ENCODE peak calls at places on chromosome 21, in six cellular contexts. F is Jurkat, Clone E6-1; L is T-helper 1 cell; X is mesenchymal stem cell; N is activated gamma-delta T cell; H is SHP77. O is an unnamed sample.

GRCh38 chr21:42252267-42252666 is 33.3 kb downstream of the ABCG1 start:
- DNase-seq in H (no peak), L (no peak), X (no peak), F (no peak), N (no peak), O (no peak)

GRCh38 chr21:38175321-38175720 is 81.5 kb upstream of the KCNJ15 start:
- DNase-seq in L (no peak), N (no peak), H (no peak), F (no peak), X (no peak), O (no peak)

GRCh38 chr21:32482565-32483292 is 70.2 kb downstream of the EVA1C start:
- DNase-seq in F (no peak), X (no peak), N (no peak), H (no peak), L (no peak), O (no peak)

GRCh38 chr21:25385912-25386474 is 221.3 kb downstream of the MRPL39 start:
- DNase-seq in H (peak; percentile 61), L (no peak), F (peak; percentile 45), N (no peak), X (peak; percentile 45), O (no peak)

GRCh38 chr21:35674895-35675470 is 385.3 kb downstream of the SETD4 start:
- DNase-seq in F (peak; percentile 61), L (no peak), X (no peak), N (no peak), H (no peak), O (no peak)

GRCh38 chr21:15809818-15810217 is 80.0 kb downstream of the USP25 start:
- DNase-seq in L (no peak), N (no peak), F (no peak), X (peak; percentile 49), H (no peak), O (no peak)

GRCh38 chr21:32426066-32426465 is 13.6 kb downstream of the EVA1C start:
- DNase-seq in L (no peak), H (no peak), X (no peak), F (no peak), N (no peak), O (no peak)

GRCh38 chr21:35578831-35579470 is 481.4 kb downstream of the SETD4 start:
- DNase-seq in F (no peak), X (peak; percentile 50), L (no peak), N (no peak), H (no peak), O (no peak)

GRCh38 chr21:16588433-16588860 is 858.7 kb downstream of the USP25 start:
- DNase-seq in H (no peak), N (no peak), X (peak; percentile 73), F (no peak), L (no peak), O (no peak)

GRCh38 chr21:38660333-38661295 is 145.1 kb upstream of the ETS2 start:
- DNase-seq in F (no peak), X (no peak), L (no peak), H (no peak), N (no peak), O (no peak)

GRCh38 chr21:42460391-42461184 is 35.4 kb downstream of the RSPH1 start:
- DNase-seq in X (no peak), H (peak; percentile 78), N (no peak), L (no peak), F (peak; percentile 98), O (no peak)

GRCh38 chr21:28283652-28284490 is 708.8 kb downstream of the LTN1 start:
- DNase-seq in X (peak; percentile 60), N (no peak), L (no peak), H (no peak), F (no peak), O (no peak)

GRCh38 chr21:44551290-44552015 is at the start of gene KRTAP10-2:
- DNase-seq in L (no peak), H (no peak), N (no peak), X (no peak), F (no peak), O (peak; percentile 36)

GRCh38 chr21:45131537-45131999 is 57.2 kb downstream of the ADARB1 start:
- DNase-seq in H (no peak), F (no peak), X (no peak), N (no peak), L (no peak), O (no peak)